ENCODE peak calls at places on chromosomes 3 and 15, in four cellular contexts. One of them, this sample, is unnamed.

GRCh38 chr3:127043731-127044510 is 61.0 kb downstream of the PLXNA1 start:
- DNase-seq in NCI-H345: no peak
- DNase-seq in Right ventricle myocardium superior: peak; percentile 33
- DNase-seq in K562: no peak
- DNase-seq in this sample: no peak

GRCh38 chr3:11522953-11523792 is 120.5 kb downstream of the VGLL4 start:
- DNase-seq in K562: no peak
- DNase-seq in NCI-H345: peak; percentile 22
- DNase-seq in Right ventricle myocardium superior: no peak
- DNase-seq in this sample: no peak

GRCh38 chr3:44870375-44871061 is 3.9 kb upstream of the TGM4 start:
- DNase-seq in NCI-H345: peak; percentile 71
- DNase-seq in K562: no peak
- DNase-seq in Right ventricle myocardium superior: no peak
- DNase-seq in this sample: no peak

GRCh38 chr3:69439683-69440270 is 53.9 kb upstream of the FRMD4B start:
- DNase-seq in K562: no peak
- DNase-seq in Right ventricle myocardium superior: no peak
- DNase-seq in NCI-H345: no peak
- DNase-seq in this sample: no peak

GRCh38 chr15:101698314-101698713 is 26.0 kb downstream of the TARS3 start:
- DNase-seq in Right ventricle myocardium superior: no peak
- DNase-seq in K562: no peak
- DNase-seq in NCI-H345: no peak
- DNase-seq in this sample: no peak

GRCh38 chr3:73733796-73734195 is 109.1 kb upstream of the PDZRN3 start:
- DNase-seq in Right ventricle myocardium superior: no peak
- DNase-seq in NCI-H345: peak; percentile 45
- DNase-seq in K562: no peak
- DNase-seq in this sample: no peak

GRCh38 chr15:35736150-35736549 is 190.2 kb upstream of the DPH6 start:
- DNase-seq in K562: no peak
- DNase-seq in Right ventricle myocardium superior: no peak
- DNase-seq in NCI-H345: no peak
- DNase-seq in this sample: no peak

GRCh38 chr3:141204343-141204742 is 27.3 kb upstream of the PXYLP1 start:
- DNase-seq in NCI-H345: no peak
- DNase-seq in Right ventricle myocardium superior: no peak
- DNase-seq in K562: no peak
- DNase-seq in this sample: no peak

GRCh38 chr15:68614621-68615035 is 35.8 kb downstream of the CORO2B start:
- DNase-seq in Right ventricle myocardium superior: peak; percentile 76
- DNase-seq in NCI-H345: no peak
- DNase-seq in K562: no peak
- DNase-seq in this sample: no peak

GRCh38 chr3:41907330-41908073 is 54.4 kb downstream of the ULK4 start:
- DNase-seq in Right ventricle myocardium superior: no peak
- DNase-seq in NCI-H345: no peak
- DNase-seq in K562: no peak
- DNase-seq in this sample: no peak

GRCh38 chr3:42708611-42709151 is 6.1 kb upstream of the HHATL start:
- DNase-seq in Right ventricle myocardium superior: no peak
- DNase-seq in NCI-H345: no peak
- DNase-seq in K562: no peak
- DNase-seq in this sample: no peak

GRCh38 chr3:129068291-129068886 is 7.8 kb downstream of the GP9 start:
- DNase-seq in NCI-H345: no peak
- DNase-seq in K562: no peak
- DNase-seq in Right ventricle myocardium superior: no peak
- DNase-seq in this sample: no peak

GRCh38 chr3:196127308-196128040 is 45.6 kb upstream of the TFRC start:
- DNase-seq in Right ventricle myocardium superior: no peak
- DNase-seq in K562: peak; percentile 90
- DNase-seq in NCI-H345: no peak
- DNase-seq in this sample: no peak

GRCh38 chr15:68537097-68537496 is 41.7 kb upstream of the CORO2B start:
- DNase-seq in K562: no peak
- DNase-seq in Right ventricle myocardium superior: no peak
- DNase-seq in NCI-H345: no peak
- DNase-seq in this sample: no peak

GRCh38 chr3:183244981-183245476 is 8.0 kb upstream of the B3GNT5 start:
- DNase-seq in Right ventricle myocardium superior: no peak
- DNase-seq in NCI-H345: no peak
- DNase-seq in K562: no peak
- DNase-seq in this sample: no peak

This sample was measured in HEK293T.